ENCODE peak calls at places on chromosomes 4 and X, in eight cellular contexts. G is IMR-90, H is suprapubic skin, K is fibroblast of lung, A is left ventricle myocardium inferior, C is lower lobe of right lung, R is tibial artery, Y is prostate gland. L is an unnamed sample.

GRCh38 chr4:87007345-87008181 is 72.8 kb downstream of the AFF1 start:
- DNase-seq in Y (peak; percentile 69), C (peak; percentile 61), K (peak; percentile 50), G (peak; percentile 54), H (peak; percentile 80), A (peak; percentile 73), R (peak; percentile 72), L (peak; percentile 61)

GRCh38 chr4:76764251-76764650 is 133.7 kb downstream of the SOWAHB start:
- DNase-seq in A (no peak), Y (no peak), G (peak; percentile 82), K (peak; percentile 90), C (no peak), H (no peak), R (no peak), L (no peak)

GRCh38 chr4:792729-793108 is 33.2 kb downstream of the CPLX1 start:
- DNase-seq in H (no peak), A (no peak), Y (no peak), R (no peak), G (no peak), C (peak; percentile 40), K (no peak), L (no peak)

GRCh38 chr4:101067383-101067782 is 279.9 kb downstream of the PPP3CA start:
- DNase-seq in A (no peak), G (no peak), H (no peak), Y (no peak), R (no peak), K (no peak), C (no peak), L (no peak)

GRCh38 chrX:24079405-24079804 is 24.6 kb downstream of the EIF2S3 start:
- DNase-seq in G (no peak), C (no peak), K (no peak), A (no peak), H (no peak), R (no peak), Y (no peak), L (no peak)

GRCh38 chrX:124421898-124422622 is 75.7 kb downstream of the SH2D1A start:
- DNase-seq in R (no peak), C (no peak), H (no peak), K (no peak), Y (no peak), A (no peak), G (no peak), L (no peak)

GRCh38 chr4:170497729-170498128 is 408.0 kb upstream of the AADAT start:
- DNase-seq in R (no peak), C (no peak), Y (no peak), K (no peak), G (no peak), A (no peak), H (no peak), L (no peak)

GRCh38 chrX:42619068-42619467 is 158.9 kb downstream of the PPP1R2C start:
- DNase-seq in A (no peak), K (no peak), H (no peak), R (no peak), Y (no peak), G (no peak), C (no peak), L (no peak)

GRCh38 chrX:133849676-133850075 is 135.7 kb downstream of the GPC3 start:
- DNase-seq in A (no peak), Y (no peak), R (no peak), H (no peak), C (no peak), K (peak; percentile 8), G (no peak), L (no peak)

GRCh38 chr4:102730968-102731533 is 29.7 kb downstream of the MANBA start:
- DNase-seq in R (no peak), A (no peak), C (no peak), Y (no peak), H (no peak), G (no peak), K (no peak), L (no peak)

GRCh38 chr4:171203425-171203824 is 609.8 kb upstream of the GALNTL6 start:
- DNase-seq in K (peak; percentile 12), H (no peak), G (no peak), Y (no peak), C (no peak), A (no peak), R (no peak), L (no peak)

GRCh38 chrX:21691512-21692018 is 33.4 kb upstream of the KLHL34 start:
- DNase-seq in K (peak; percentile 11), G (no peak), Y (no peak), C (no peak), A (no peak), H (no peak), R (no peak), L (no peak)

GRCh38 chr4:42618018-42618417 is 38.9 kb downstream of the ATP8A1 start:
- DNase-seq in G (no peak), C (no peak), H (no peak), Y (no peak), A (no peak), R (no peak), K (no peak), L (no peak)

GRCh38 chrX:138710311-138710791 is 1.2 kb downstream of the FGF13 start:
- DNase-seq in K (no peak), C (peak; percentile 14), Y (peak; percentile 3), R (no peak), A (peak; percentile 5), G (no peak), H (peak; percentile 50), L (no peak)

GRCh38 chrX:18873189-18873791 is 110.6 kb downstream of the PHKA2 start:
- DNase-seq in C (no peak), G (peak; percentile 61), Y (no peak), K (peak; percentile 76), A (no peak), H (no peak), R (peak; percentile 34), L (no peak)

GRCh38 chrX:43968347-43968746 is 4.8 kb downstream of the NDP start:
- DNase-seq in G (no peak), C (no peak), K (no peak), A (no peak), H (no peak), R (no peak), Y (no peak), L (no peak)

GRCh38 chr4:7430965-7431695 is 3.6 kb downstream of the PSAPL1 start:
- DNase-seq in G (no peak), H (peak; percentile 47), C (peak; percentile 39), K (no peak), Y (no peak), R (no peak), A (no peak), L (no peak)

GRCh38 chr4:7431696-7432530 is 2.8 kb downstream of the PSAPL1 start:
- DNase-seq in K (no peak), C (peak; percentile 59), G (no peak), Y (no peak), H (no peak), A (peak; percentile 5), R (no peak), L (peak; percentile 40)

GRCh38 chr4:7429601-7430078 is 5.1 kb downstream of the PSAPL1 start:
- DNase-seq in K (no peak), C (peak; percentile 31), G (no peak), Y (no peak), R (peak; percentile 11), A (peak; percentile 3), H (peak; percentile 44), L (peak; percentile 34)

GRCh38 chr4:7429069-7429416 is 5.7 kb downstream of the PSAPL1 start:
- DNase-seq in C (peak; percentile 31), H (peak; percentile 46), K (no peak), R (peak; percentile 13), A (peak; percentile 2), G (no peak), Y (no peak), L (no peak)

DNA sequence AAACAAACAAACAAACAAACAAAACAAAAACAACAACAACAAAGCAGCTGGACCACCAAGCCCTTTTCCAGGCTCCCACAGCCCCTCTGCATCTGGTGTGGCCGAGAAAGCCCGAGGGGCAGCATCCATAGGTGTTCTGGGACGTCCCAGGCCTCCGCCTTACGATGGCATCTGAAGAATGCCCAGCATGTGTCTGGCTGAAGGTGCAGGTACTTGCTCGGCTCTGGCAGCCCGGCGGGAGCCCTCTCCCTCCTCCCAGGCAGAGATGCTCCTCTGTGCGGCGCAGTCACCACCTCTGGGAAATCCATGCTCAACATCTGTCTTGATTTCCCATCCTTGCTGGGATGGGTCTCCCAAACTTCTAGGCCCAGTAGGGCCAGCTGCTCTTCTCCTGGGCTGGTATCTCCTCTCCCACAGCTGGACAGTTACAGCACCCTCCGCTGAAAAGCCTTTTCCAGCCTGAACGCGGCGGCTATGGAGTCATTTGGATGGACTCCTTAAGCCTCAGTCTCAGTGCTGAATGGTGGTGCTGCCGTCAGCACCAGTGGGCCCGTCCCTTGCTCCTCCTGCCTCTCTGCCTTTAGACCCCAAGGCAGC is 4.3 kb downstream of the PSAPL1 start:
- DNase-seq in Y (no peak), A (peak; percentile 6), K (no peak), H (peak; percentile 52), R (no peak), C (peak; percentile 63), G (no peak), L (no peak)
- H3K27me3 ChIP-seq in Y (no peaks in the 10 kb centered on the region), A (no peaks in the 10 kb centered on the region), K (no peaks in the 10 kb centered on the region), H (no peaks in the 10 kb centered on the region), R (no peaks in the 10 kb centered on the region), C (no peaks in the 10 kb centered on the region), G (peaks cover 12% of the 10 kb centered on the region), L (no peaks in the 10 kb centered on the region)

DNA sequence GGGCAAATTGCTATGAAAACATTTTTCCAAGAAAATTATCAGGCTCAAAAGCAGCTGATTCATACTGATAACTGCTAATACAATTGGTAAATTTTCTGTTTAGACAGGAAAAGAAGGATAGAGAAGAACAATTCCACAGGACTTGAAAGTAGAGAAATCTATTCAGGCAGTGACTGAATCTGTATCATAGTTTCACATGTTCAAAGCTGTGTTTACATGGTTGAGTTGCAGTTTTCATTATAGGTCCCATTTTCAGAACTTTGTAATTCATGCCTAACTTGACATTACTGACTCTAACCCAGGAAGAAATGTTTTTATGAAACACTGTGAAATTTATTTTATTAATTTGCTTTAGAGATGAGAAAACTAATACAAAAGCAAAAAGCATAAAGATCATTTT is 43.2 kb upstream of the SEC24B start:
- DNase-seq in C (no peak), H (no peak), K (no peak), R (no peak), G (no peak), Y (no peak), A (no peak), L (no peak)
- H3K27ac ChIP-seq in C (no peak overlapping the region), H (no peak overlapping the region), K (no peak overlapping the region), R (no peak overlapping the region), G (no peak overlapping the region), Y (no peak overlapping the region), A (no peak overlapping the region), L (no peak overlapping the region)

DNA sequence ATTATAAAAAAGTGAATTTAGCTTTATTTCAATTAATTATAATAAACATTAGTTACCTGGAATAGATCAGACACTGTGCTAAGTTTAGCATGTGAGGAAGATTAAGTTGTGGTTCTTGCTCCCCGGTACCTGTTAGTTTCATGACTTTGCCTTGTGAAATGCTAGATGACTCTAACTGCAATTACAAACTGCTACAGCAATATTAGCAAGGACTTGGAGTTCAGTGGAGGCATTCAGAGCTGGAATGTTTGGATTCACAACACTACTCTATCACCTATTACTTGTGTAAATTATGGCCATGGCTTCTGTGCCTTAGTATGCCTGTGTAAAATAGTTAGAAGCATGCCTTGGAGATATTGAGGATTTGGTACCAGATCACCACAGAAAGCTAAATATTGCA is 21.4 kb upstream of the ANXA10 start:
- DNase-seq in A (no peak), G (no peak), C (no peak), Y (no peak), K (peak; percentile 5), R (no peak), H (no peak), L (no peak)
- H3K4me1 ChIP-seq in A (no peaks in the 10 kb centered on the region), G (no peaks in the 10 kb centered on the region), C (no peaks in the 10 kb centered on the region), Y (no peaks in the 10 kb centered on the region), K (no peaks in the 10 kb centered on the region), R (no peaks in the 10 kb centered on the region), H (no peaks in the 10 kb centered on the region), L (no peaks in the 10 kb centered on the region)

GRCh38 chrX:72073614-72074013 is 58.1 kb downstream of the RTL5 start:
- DNase-seq in H (no peak), K (no peak), A (no peak), G (no peak), R (no peak), C (no peak), Y (no peak), L (no peak)
- H3K27me3 ChIP-seq in H (peaks cover 3% of the 10 kb centered on the region), K (no peaks in the 10 kb centered on the region), A (no peaks in the 10 kb centered on the region), G (peaks cover 69% of the 10 kb centered on the region), R (no peaks in the 10 kb centered on the region), C (no peaks in the 10 kb centered on the region), Y (no peaks in the 10 kb centered on the region), L (no peaks in the 10 kb centered on the region)